ENCODE peak calls at places on chromosomes 5 and 9, in ten cellular contexts. W is erythroblast; K is T follicular helper cell; E is frontal cortex; P is NCI-H1694 treated with DMSO at 0.1 percent for 48 hours; H is stimulated activated CD8-positive, alpha-beta memory T cell treated with anti-CD3 and anti-CD28 coated beads, Interleukin-7, amount 100 ng/mL, for 1 hour; G is posterior cingulate gyrus; D is HEK293T; I is HTR-8/SVneo; C is A172. X is an unnamed sample.

GRCh38 chr9:99087462-99087861 is 17.5 kb upstream of the TGFBR1 start:
- DNase-seq in C (no peak), G (no peak), K (no peak), H (no peak), W (no peak), P (no peak), E (no peak), D (no peak), I (no peak), X (no peak)

GRCh38 chr9:2817987-2818386 is 25.9 kb downstream of the PUM3 start:
- DNase-seq in W (no peak), P (no peak), D (no peak), E (no peak), I (no peak), C (peak), K (no peak), H (no peak), G (no peak), X (no peak)

GRCh38 chr9:104826109-104826775 is 62.3 kb downstream of the NIPSNAP3B start:
- DNase-seq in K (no peak), P (no peak), E (no peak), H (no peak), W (no peak), C (no peak), D (no peak), G (no peak), I (no peak), X (no peak)

GRCh38 chr5:69510694-69511093 is 18.1 kb downstream of the OCLN start:
- DNase-seq in I (no peak), E (no peak), C (no peak), G (no peak), D (no peak), P (no peak), K (no peak), W (no peak), H (no peak), X (no peak)

GRCh38 chr5:174624754-174625506 is 99.5 kb upstream of the MSX2 start:
- DNase-seq in I (no peak), C (no peak), D (no peak), H (no peak), K (no peak), W (no peak), E (no peak), P (no peak), G (no peak), X (no peak)

GRCh38 chr9:2338770-2339169 is 282.8 kb upstream of the VLDLR start:
- DNase-seq in P (no peak), W (no peak), C (no peak), H (no peak), E (no peak), I (no peak), G (no peak), D (no peak), K (no peak), X (no peak)

GRCh38 chr5:79236364-79236969 is 536 bp downstream of the JMY start:
- DNase-seq in D (peak), E (peak), C (no peak), H (peak), K (no peak), I (no peak), W (peak), G (no peak), P (no peak), X (peak)

GRCh38 chr5:140664018-140664352 is 719 bp upstream of the WDR55 start:
- DNase-seq in C (no peak), D (no peak), G (peak), K (no peak), I (no peak), P (no peak), E (no peak), H (no peak), W (no peak), X (no peak)

GRCh38 chr5:81700166-81700565 is 50.7 kb downstream of the SSBP2 start:
- DNase-seq in C (no peak), D (no peak), H (no peak), E (no peak), W (no peak), P (no peak), G (no peak), K (no peak), I (no peak), X (no peak)

GRCh38 chr5:171580506-171581265 is 161.2 kb downstream of the FGF18 start:
- DNase-seq in D (no peak), K (no peak), E (no peak), H (no peak), C (no peak), W (no peak), G (no peak), P (peak), I (no peak), X (no peak)

GRCh38 chr9:94612071-94612470 is 18.4 kb upstream of the FBP2 start:
- DNase-seq in H (no peak), E (no peak), P (no peak), D (no peak), W (no peak), I (no peak), G (no peak), C (no peak), K (no peak), X (no peak)

GRCh38 chr5:32827981-32828380 is 116.9 kb downstream of the NPR3 start:
- DNase-seq in C (no peak), G (no peak), K (no peak), P (no peak), D (no peak), I (no peak), W (no peak), H (no peak), E (no peak), X (no peak)

GRCh38 chr9:111187376-111187775 is 142.6 kb downstream of the OR2K2 start:
- DNase-seq in P (no peak), D (no peak), K (no peak), H (no peak), G (no peak), C (no peak), E (no peak), W (no peak), I (no peak), X (no peak)

GRCh38 chr9:135712571-135713295 is 10.7 kb downstream of the KCNT1 start:
- DNase-seq in I (no peak), E (no peak), K (no peak), H (no peak), W (no peak), G (no peak), P (no peak), D (no peak), C (no peak), X (no peak)

GRCh38 chr5:94618029-94618492 is 343 bp downstream of the KIAA0825 start:
- DNase-seq in C (peak), I (peak), D (peak), P (peak), G (peak), K (peak), H (no peak), W (peak), E (no peak), X (no peak)

GRCh38 chr9:83047839-83048775 is 14.8 kb downstream of the RASEF start:
- DNase-seq in D (no peak), W (no peak), C (peak), H (no peak), E (no peak), P (no peak), I (no peak), K (no peak), G (no peak), X (no peak)

GRCh38 chr5:110536120-110537115 is 190.1 kb downstream of the TMEM232 start:
- DNase-seq in I (no peak), C (no peak), P (no peak), H (no peak), E (no peak), W (no peak), K (no peak), G (peak), D (no peak), X (no peak)

GRCh38 chr5:14929293-14930065 is 57.9 kb upstream of the ANKH start:
- DNase-seq in D (no peak), W (no peak), E (no peak), K (no peak), P (peak), H (no peak), I (no peak), C (no peak), G (no peak), X (no peak)

GRCh38 chr5:141908796-141909195 is 14.9 kb upstream of the DELE1 start:
- DNase-seq in E (no peak), K (no peak), I (no peak), P (no peak), D (no peak), W (no peak), G (no peak), H (no peak), C (no peak), X (no peak)

GRCh38 chr9:31272456-31273295 is 1111.8 kb upstream of the ACO1 start:
- DNase-seq in D (no peak), G (no peak), C (peak), W (no peak), P (no peak), H (no peak), K (no peak), I (no peak), E (no peak), X (no peak)

GRCh38 chr9:69932901-69933300 is 110.7 kb upstream of the MAMDC2 start:
- DNase-seq in P (no peak), H (no peak), C (peak), W (peak), E (no peak), K (no peak), D (peak), G (no peak), I (no peak), X (no peak)

GRCh38 chr5:18433336-18433735 is 799.1 kb downstream of the TAF11L14 start:
- DNase-seq in P (no peak), I (no peak), K (no peak), C (no peak), H (no peak), W (no peak), E (no peak), D (no peak), G (no peak), X (no peak)

GRCh38 chr5:150309101-150309897 is 6.6 kb upstream of the ARSI start:
- DNase-seq in I (no peak), E (no peak), C (no peak), D (no peak), K (no peak), W (no peak), P (no peak), H (no peak), G (no peak), X (no peak)

GRCh38 chr5:172007795-172008465 is 1.5 kb upstream of the FBXW11 start:
- DNase-seq in G (no peak), P (no peak), E (no peak), H (no peak), W (peak), I (no peak), C (peak), D (no peak), K (no peak), X (no peak)

GRCh38 chr5:59020611-59021285 is 437.9 kb downstream of the RAB3C start:
- DNase-seq in I (no peak), K (no peak), H (no peak), D (peak), G (no peak), E (no peak), P (no peak), C (peak), W (no peak), X (no peak)

GRCh38 chr9:8338742-8339425 is 539.3 kb upstream of the DMAC1 start:
- DNase-seq in H (no peak), K (no peak), G (no peak), C (no peak), I (no peak), P (no peak), E (no peak), W (no peak), D (no peak), X (no peak)

GRCh38 chr5:32165-32564 is 59.8 kb upstream of the PLEKHG4B start:
- DNase-seq in D (no peak), G (no peak), K (no peak), E (no peak), I (no peak), C (no peak), H (no peak), P (no peak), W (no peak), X (no peak)

GRCh38 chr9:133799716-133800115 is 61.6 kb upstream of the SARDH start:
- DNase-seq in P (no peak), K (no peak), H (no peak), C (no peak), I (no peak), G (no peak), E (no peak), D (no peak), W (no peak), X (no peak)

GRCh38 chr5:77143998-77144836 is 57.1 kb upstream of the ZBED3 start:
- DNase-seq in G (peak), E (peak), K (peak), I (peak), W (peak), P (peak), C (peak), D (peak), H (peak), X (peak)

GRCh38 chr5:133884525-133885311 is 83.7 kb downstream of the C5orf15 start:
- DNase-seq in W (no peak), H (no peak), E (no peak), C (no peak), D (no peak), G (no peak), P (no peak), K (no peak), I (no peak), X (no peak)

GRCh38 chr5:23352437-23352836 is 155.0 kb upstream of the PRDM9 start:
- DNase-seq in W (no peak), I (no peak), P (no peak), H (no peak), K (no peak), E (no peak), G (no peak), D (no peak), C (peak), X (no peak)

GRCh38 chr9:128479262-128479661 is 23.5 kb downstream of the ODF2 start:
- DNase-seq in H (no peak), D (no peak), K (no peak), I (no peak), P (no peak), G (no peak), W (no peak), E (no peak), C (no peak), X (no peak)

GRCh38 chr9:75889977-75890540 is 414 bp upstream of the PCSK5 start:
- DNase-seq in K (no peak), I (peak), E (peak), G (no peak), D (peak), C (peak), H (no peak), P (no peak), W (no peak), X (no peak)

GRCh38 chr9:69976165-69976564 is 67.5 kb upstream of the MAMDC2 start:
- DNase-seq in H (no peak), P (no peak), W (no peak), G (no peak), I (peak), E (no peak), D (no peak), K (no peak), C (peak), X (no peak)

GRCh38 chr9:27460225-27461023 is 63.7 kb upstream of the IFNK start:
- DNase-seq in D (no peak), C (peak), H (no peak), G (no peak), W (peak), P (no peak), E (no peak), I (peak), K (no peak), X (no peak)

GRCh38 chr5:132466453-132467291 is 23.9 kb downstream of the IRF1 start:
- DNase-seq in C (peak), I (no peak), P (peak), G (peak), D (no peak), H (no peak), E (no peak), K (no peak), W (peak), X (no peak)

GRCh38 chr5:78001198-78001597 is 225.1 kb upstream of the TBCA start:
- DNase-seq in D (no peak), G (no peak), C (no peak), I (no peak), P (no peak), W (no peak), H (no peak), E (no peak), K (no peak), X (no peak)

GRCh38 chr5:78601622-78602314 is 46.8 kb downstream of the LHFPL2 start:
- DNase-seq in K (no peak), C (peak), I (no peak), D (no peak), G (no peak), W (no peak), P (no peak), E (no peak), H (no peak), X (no peak)

GRCh38 chr5:104594850-104595249 is 1032.3 kb upstream of the NUDT12 start:
- DNase-seq in P (no peak), E (no peak), I (no peak), G (no peak), K (no peak), H (no peak), C (peak), D (no peak), W (no peak), X (no peak)